ENCODE peak calls at places on chromosomes 5 and 9, in six cellular contexts. One of them, this sample, is unnamed.

GRCh38 chr5:147382776-147383175 is 127.1 kb downstream of the DPYSL3 start:
- DNase-seq in occipital lobe: no peak
- DNase-seq in transverse colon: no peak
- DNase-seq in RCC 7860: no peak
- DNase-seq in stimulated activated CD8-positive, alpha-beta memory T cell treated with anti-CD3 and anti-CD28 coated beads, Interleukin-15, amount 100 ng/mL, for 1 hour: no peak
- DNase-seq in NCI-H2081: no peak
- DNase-seq in this sample: peak; percentile 44

GRCh38 chr5:124088289-124089064 is 576.5 kb downstream of the CSNK1G3 start:
- DNase-seq in occipital lobe: no peak
- DNase-seq in transverse colon: no peak
- DNase-seq in RCC 7860: no peak
- DNase-seq in stimulated activated CD8-positive, alpha-beta memory T cell treated with anti-CD3 and anti-CD28 coated beads, Interleukin-15, amount 100 ng/mL, for 1 hour: no peak
- DNase-seq in NCI-H2081: no peak
- DNase-seq in this sample: no peak

GRCh38 chr9:8868632-8869031 is 1069.1 kb upstream of the DMAC1 start:
- DNase-seq in occipital lobe: no peak
- DNase-seq in transverse colon: no peak
- DNase-seq in RCC 7860: peak; percentile 55
- DNase-seq in stimulated activated CD8-positive, alpha-beta memory T cell treated with anti-CD3 and anti-CD28 coated beads, Interleukin-15, amount 100 ng/mL, for 1 hour: no peak
- DNase-seq in NCI-H2081: no peak
- DNase-seq in this sample: no peak

GRCh38 chr5:133390416-133391155 is 221.8 kb downstream of the FSTL4 start:
- DNase-seq in occipital lobe: no peak
- DNase-seq in transverse colon: no peak
- DNase-seq in RCC 7860: no peak
- DNase-seq in stimulated activated CD8-positive, alpha-beta memory T cell treated with anti-CD3 and anti-CD28 coated beads, Interleukin-15, amount 100 ng/mL, for 1 hour: no peak
- DNase-seq in NCI-H2081: no peak
- DNase-seq in this sample: no peak

GRCh38 chr9:33813712-33814641 is 3.0 kb upstream of the UBE2R2 start:
- DNase-seq in occipital lobe: no peak
- DNase-seq in transverse colon: no peak
- DNase-seq in RCC 7860: peak; percentile 56
- DNase-seq in stimulated activated CD8-positive, alpha-beta memory T cell treated with anti-CD3 and anti-CD28 coated beads, Interleukin-15, amount 100 ng/mL, for 1 hour: no peak
- DNase-seq in NCI-H2081: peak; percentile 30
- DNase-seq in this sample: no peak

GRCh38 chr9:75027187-75028107 is 646 bp downstream of the CARNMT1 start:
- DNase-seq in occipital lobe: peak; percentile 27
- DNase-seq in transverse colon: peak; percentile 79
- DNase-seq in RCC 7860: peak; percentile 42
- DNase-seq in stimulated activated CD8-positive, alpha-beta memory T cell treated with anti-CD3 and anti-CD28 coated beads, Interleukin-15, amount 100 ng/mL, for 1 hour: peak; percentile 24
- DNase-seq in NCI-H2081: peak; percentile 17
- DNase-seq in this sample: peak; percentile 39

GRCh38 chr5:36495638-36496010 is 110.8 kb upstream of the SLC1A3 start:
- DNase-seq in occipital lobe: no peak
- DNase-seq in transverse colon: no peak
- DNase-seq in RCC 7860: no peak
- DNase-seq in stimulated activated CD8-positive, alpha-beta memory T cell treated with anti-CD3 and anti-CD28 coated beads, Interleukin-15, amount 100 ng/mL, for 1 hour: no peak
- DNase-seq in NCI-H2081: no peak
- DNase-seq in this sample: no peak

GRCh38 chr5:1722877-1723276 is 76.8 kb downstream of the MRPL36 start:
- DNase-seq in occipital lobe: no peak
- DNase-seq in transverse colon: no peak
- DNase-seq in RCC 7860: no peak
- DNase-seq in stimulated activated CD8-positive, alpha-beta memory T cell treated with anti-CD3 and anti-CD28 coated beads, Interleukin-15, amount 100 ng/mL, for 1 hour: no peak
- DNase-seq in NCI-H2081: no peak
- DNase-seq in this sample: no peak

GRCh38 chr9:130139251-130139650 is 33.0 kb upstream of the NCS1 start:
- DNase-seq in occipital lobe: no peak
- DNase-seq in transverse colon: no peak
- DNase-seq in RCC 7860: no peak
- DNase-seq in stimulated activated CD8-positive, alpha-beta memory T cell treated with anti-CD3 and anti-CD28 coated beads, Interleukin-15, amount 100 ng/mL, for 1 hour: no peak
- DNase-seq in NCI-H2081: no peak
- DNase-seq in this sample: no peak

GRCh38 chr5:17218353-17219005 is 1.0 kb downstream of the BASP1 start:
- DNase-seq in occipital lobe: no peak
- DNase-seq in transverse colon: peak; percentile 43
- DNase-seq in RCC 7860: peak; percentile 46
- DNase-seq in stimulated activated CD8-positive, alpha-beta memory T cell treated with anti-CD3 and anti-CD28 coated beads, Interleukin-15, amount 100 ng/mL, for 1 hour: no peak
- DNase-seq in NCI-H2081: peak; percentile 49
- DNase-seq in this sample: peak; percentile 52

GRCh38 chr9:86589273-86589672 is 235.1 kb upstream of the TUT7 start:
- DNase-seq in occipital lobe: no peak
- DNase-seq in transverse colon: no peak
- DNase-seq in RCC 7860: no peak
- DNase-seq in stimulated activated CD8-positive, alpha-beta memory T cell treated with anti-CD3 and anti-CD28 coated beads, Interleukin-15, amount 100 ng/mL, for 1 hour: no peak
- DNase-seq in NCI-H2081: no peak
- DNase-seq in this sample: no peak

GRCh38 chr5:159912033-159912800 is 4.1 kb upstream of the ADRA1B start:
- DNase-seq in occipital lobe: no peak
- DNase-seq in transverse colon: peak; percentile 30
- DNase-seq in RCC 7860: peak; percentile 75
- DNase-seq in stimulated activated CD8-positive, alpha-beta memory T cell treated with anti-CD3 and anti-CD28 coated beads, Interleukin-15, amount 100 ng/mL, for 1 hour: no peak
- DNase-seq in NCI-H2081: no peak
- DNase-seq in this sample: no peak

GRCh38 chr9:124675261-124676158 is 95.6 kb downstream of the NR6A1 start:
- DNase-seq in occipital lobe: no peak
- DNase-seq in transverse colon: no peak
- DNase-seq in RCC 7860: no peak
- DNase-seq in stimulated activated CD8-positive, alpha-beta memory T cell treated with anti-CD3 and anti-CD28 coated beads, Interleukin-15, amount 100 ng/mL, for 1 hour: no peak
- DNase-seq in NCI-H2081: no peak
- DNase-seq in this sample: no peak

GRCh38 chr9:15513335-15513734 is 2.6 kb upstream of the PSIP1 start:
- DNase-seq in occipital lobe: no peak
- DNase-seq in transverse colon: no peak
- DNase-seq in RCC 7860: no peak
- DNase-seq in stimulated activated CD8-positive, alpha-beta memory T cell treated with anti-CD3 and anti-CD28 coated beads, Interleukin-15, amount 100 ng/mL, for 1 hour: no peak
- DNase-seq in NCI-H2081: peak; percentile 9
- DNase-seq in this sample: no peak

GRCh38 chr5:612498-613424 is 621 bp downstream of the CEP72 start:
- DNase-seq in occipital lobe: no peak
- DNase-seq in transverse colon: peak; percentile 19
- DNase-seq in RCC 7860: no peak
- DNase-seq in stimulated activated CD8-positive, alpha-beta memory T cell treated with anti-CD3 and anti-CD28 coated beads, Interleukin-15, amount 100 ng/mL, for 1 hour: no peak
- DNase-seq in NCI-H2081: no peak
- DNase-seq in this sample: no peak

GRCh38 chr9:114431003-114431402 is 43.2 kb upstream of the AKNA start:
- DNase-seq in occipital lobe: no peak
- DNase-seq in transverse colon: no peak
- DNase-seq in RCC 7860: no peak
- DNase-seq in stimulated activated CD8-positive, alpha-beta memory T cell treated with anti-CD3 and anti-CD28 coated beads, Interleukin-15, amount 100 ng/mL, for 1 hour: no peak
- DNase-seq in NCI-H2081: no peak
- DNase-seq in this sample: no peak

GRCh38 chr9:32589083-32589713 is 16.2 kb upstream of the NDUFB6 start:
- DNase-seq in occipital lobe: no peak
- DNase-seq in transverse colon: no peak
- DNase-seq in RCC 7860: peak; percentile 38
- DNase-seq in stimulated activated CD8-positive, alpha-beta memory T cell treated with anti-CD3 and anti-CD28 coated beads, Interleukin-15, amount 100 ng/mL, for 1 hour: no peak
- DNase-seq in NCI-H2081: peak; percentile 13
- DNase-seq in this sample: peak; percentile 23

GRCh38 chr5:77101298-77101697 is 14.2 kb upstream of the ZBED3 start:
- DNase-seq in occipital lobe: peak; percentile 14
- DNase-seq in transverse colon: no peak
- DNase-seq in RCC 7860: peak; percentile 13
- DNase-seq in stimulated activated CD8-positive, alpha-beta memory T cell treated with anti-CD3 and anti-CD28 coated beads, Interleukin-15, amount 100 ng/mL, for 1 hour: no peak
- DNase-seq in NCI-H2081: no peak
- DNase-seq in this sample: no peak

GRCh38 chr5:157294692-157295091 is 28.8 kb downstream of the CYFIP2 start:
- DNase-seq in occipital lobe: no peak
- DNase-seq in transverse colon: no peak
- DNase-seq in RCC 7860: no peak
- DNase-seq in stimulated activated CD8-positive, alpha-beta memory T cell treated with anti-CD3 and anti-CD28 coated beads, Interleukin-15, amount 100 ng/mL, for 1 hour: no peak
- DNase-seq in NCI-H2081: peak; percentile 2
- DNase-seq in this sample: no peak

GRCh38 chr5:1808466-1808865 is 7.3 kb downstream of the NDUFS6 start:
- DNase-seq in occipital lobe: no peak
- DNase-seq in transverse colon: no peak
- DNase-seq in RCC 7860: no peak
- DNase-seq in stimulated activated CD8-positive, alpha-beta memory T cell treated with anti-CD3 and anti-CD28 coated beads, Interleukin-15, amount 100 ng/mL, for 1 hour: no peak
- DNase-seq in NCI-H2081: no peak
- DNase-seq in this sample: no peak

GRCh38 chr5:124774002-124774318 is 27.5 kb upstream of the ZNF608 start:
- DNase-seq in occipital lobe: no peak
- DNase-seq in transverse colon: no peak
- DNase-seq in RCC 7860: no peak
- DNase-seq in stimulated activated CD8-positive, alpha-beta memory T cell treated with anti-CD3 and anti-CD28 coated beads, Interleukin-15, amount 100 ng/mL, for 1 hour: no peak
- DNase-seq in NCI-H2081: peak; percentile 90
- DNase-seq in this sample: no peak

GRCh38 chr5:14450055-14450524 is 131.5 kb upstream of the OTULINL start:
- DNase-seq in occipital lobe: no peak
- DNase-seq in transverse colon: no peak
- DNase-seq in RCC 7860: peak; percentile 27
- DNase-seq in stimulated activated CD8-positive, alpha-beta memory T cell treated with anti-CD3 and anti-CD28 coated beads, Interleukin-15, amount 100 ng/mL, for 1 hour: no peak
- DNase-seq in NCI-H2081: no peak
- DNase-seq in this sample: no peak

GRCh38 chr5:82924241-82924989 is 152.8 kb downstream of the TMEM167A start:
- DNase-seq in occipital lobe: no peak
- DNase-seq in transverse colon: no peak
- DNase-seq in RCC 7860: no peak
- DNase-seq in stimulated activated CD8-positive, alpha-beta memory T cell treated with anti-CD3 and anti-CD28 coated beads, Interleukin-15, amount 100 ng/mL, for 1 hour: no peak
- DNase-seq in NCI-H2081: no peak
- DNase-seq in this sample: no peak

GRCh38 chr9:517993-518392 is 303.3 kb downstream of the DOCK8 start:
- DNase-seq in occipital lobe: no peak
- DNase-seq in transverse colon: no peak
- DNase-seq in RCC 7860: no peak
- DNase-seq in stimulated activated CD8-positive, alpha-beta memory T cell treated with anti-CD3 and anti-CD28 coated beads, Interleukin-15, amount 100 ng/mL, for 1 hour: no peak
- DNase-seq in NCI-H2081: no peak
- DNase-seq in this sample: no peak

GRCh38 chr9:75448281-75448680 is 360.0 kb downstream of the OSTF1 start:
- DNase-seq in occipital lobe: no peak
- DNase-seq in transverse colon: peak; percentile 23
- DNase-seq in RCC 7860: no peak
- DNase-seq in stimulated activated CD8-positive, alpha-beta memory T cell treated with anti-CD3 and anti-CD28 coated beads, Interleukin-15, amount 100 ng/mL, for 1 hour: no peak
- DNase-seq in NCI-H2081: no peak
- DNase-seq in this sample: no peak

GRCh38 chr5:172707285-172708182 is 63.5 kb downstream of the DUSP1 start:
- DNase-seq in occipital lobe: peak; percentile 53
- DNase-seq in transverse colon: no peak
- DNase-seq in RCC 7860: peak; percentile 61
- DNase-seq in stimulated activated CD8-positive, alpha-beta memory T cell treated with anti-CD3 and anti-CD28 coated beads, Interleukin-15, amount 100 ng/mL, for 1 hour: no peak
- DNase-seq in NCI-H2081: no peak
- DNase-seq in this sample: peak; percentile 12